ENCODE peak calls at places on chromosomes 7 and 10, in four cellular contexts. A, O, C and X are unnamed samples.

GRCh38 chr7:43891069-43891955 is 15.1 kb downstream of the URGCP start:
- DNase-seq in O (no peak), C (no peak), A (no peak), X (no peak)

GRCh38 chr7:130351664-130352015 is 7.0 kb downstream of the CPA5 start:
- DNase-seq in A (no peak), C (no peak), O (no peak), X (no peak)

GRCh38 chr10:101270763-101271162 is 41.5 kb upstream of the LBX1 start:
- DNase-seq in O (no peak), A (no peak), C (no peak), X (no peak)

GRCh38 chr10:132523561-132524442 is 13.8 kb upstream of the INPP5A start:
- DNase-seq in O (no peak), A (no peak), C (no peak), X (peak)

GRCh38 chr7:29764227-29764626 is 42.1 kb upstream of the WIPF3 start:
- DNase-seq in O (no peak), C (no peak), A (peak), X (no peak)

GRCh38 chr7:47852330-47853245 is 95.7 kb downstream of the PKD1L1 start:
- DNase-seq in A (no peak), C (no peak), O (peak), X (no peak)

GRCh38 chr7:85001493-85002345 is 185.1 kb downstream of the SEMA3D start:
- DNase-seq in C (no peak), A (no peak), O (no peak), X (no peak)

GRCh38 chr10:94355841-94356240 is 6.9 kb downstream of the NOC3L start:
- DNase-seq in A (no peak), C (no peak), O (no peak), X (no peak)

GRCh38 chr7:105497016-105497415 is 25.1 kb downstream of the PUS7 start:
- DNase-seq in C (no peak), A (no peak), O (no peak), X (no peak)

GRCh38 chr7:7739718-7740355 is 21.4 kb upstream of the RPA3 start:
- DNase-seq in A (no peak), O (no peak), C (no peak), X (no peak)

GRCh38 chr7:3370068-3370704 is 69.1 kb downstream of the SDK1 start:
- DNase-seq in O (no peak), C (no peak), A (peak), X (no peak)

GRCh38 chr10:46079831-46080585 is 33.9 kb upstream of the MSMB start:
- DNase-seq in C (no peak), O (peak), A (no peak), X (no peak)

GRCh38 chr7:129159539-129159938 is 15.0 kb downstream of the TSPAN33 start:
- DNase-seq in O (no peak), C (no peak), A (no peak), X (no peak)

GRCh38 chr7:121081327-121081936 is 92.9 kb downstream of the CPED1 start:
- DNase-seq in O (peak), A (peak), C (no peak), X (no peak)

GRCh38 chr7:134477954-134478353 is 19.1 kb upstream of the AKR1B1 start:
- DNase-seq in C (no peak), A (no peak), O (no peak), X (no peak)

GRCh38 chr7:28841766-28842165 is 116.4 kb downstream of the TRIL start:
- DNase-seq in A (no peak), C (no peak), O (no peak), X (no peak)

GRCh38 chr7:134122980-134123379 is 4.2 kb upstream of the LRGUK start:
- DNase-seq in C (no peak), A (no peak), O (no peak), X (no peak)

GRCh38 chr10:113305871-113306270 is 247.0 kb upstream of the HABP2 start:
- DNase-seq in A (no peak), C (no peak), O (no peak), X (no peak)

GRCh38 chr10:19767876-19768275 is 48.4 kb upstream of the PLXDC2 start:
- DNase-seq in O (no peak), A (no peak), C (no peak), X (no peak)

GRCh38 chr10:91598211-91598981 is 34.5 kb downstream of the PPP1R3C start:
- DNase-seq in O (no peak), A (no peak), C (no peak), X (no peak)

GRCh38 chr10:35413985-35414861 is 77.9 kb downstream of the CCNY start:
- DNase-seq in O (no peak), C (no peak), A (no peak), X (no peak)

GRCh38 chr10:133310399-133310755 is 1.7 kb downstream of the ZNF511 start:
- DNase-seq in C (no peak), A (no peak), O (no peak), X (peak)

GRCh38 chr10:60677541-60678129 is 100.6 kb upstream of the CDK1 start:
- DNase-seq in O (no peak), A (no peak), C (no peak), X (no peak)

GRCh38 chr7:135777626-135778398 is 29.2 kb upstream of the FAM180A start:
- DNase-seq in O (no peak), C (no peak), A (no peak), X (no peak)

GRCh38 chr7:21030237-21030636 is 243.6 kb upstream of the SP8 start:
- DNase-seq in C (no peak), A (no peak), O (no peak), X (no peak)

GRCh38 chr10:34121974-34122282 is 693.2 kb downstream of the PARD3 start:
- DNase-seq in A (no peak), O (no peak), C (no peak), X (no peak)

GRCh38 chr7:44065431-44066110 is at the start of gene PGAM2:
- DNase-seq in C (no peak), A (no peak), O (no peak), X (no peak)